ENCODE peak calls at places on chromosomes 4 and X, in seven cellular contexts. V is cardiac muscle cell; Y is CD8-positive, alpha-beta memory T cell; A is AG10803; I is psoas muscle; N is H7; X is GM23248. J is an unnamed sample.

GRCh38 chrX:3244203-3244743 is 102.2 kb downstream of the MXRA5 start:
- DNase-seq in V (no peak), Y (no peak), A (peak; percentile 84), I (no peak), N (no peak), X (peak; percentile 79), J (no peak)

GRCh38 chr4:80306255-80306654 is 29.3 kb upstream of the CFAP299 start:
- DNase-seq in V (no peak), Y (no peak), A (no peak), I (no peak), N (no peak), X (peak; percentile 66), J (no peak)

GRCh38 chr4:3251691-3252479 is 2.9 kb downstream of the MSANTD1 start:
- DNase-seq in V (no peak), Y (no peak), A (no peak), I (peak; percentile 9), N (no peak), X (no peak), J (peak; percentile 5)

GRCh38 chr4:3414421-3415279 is 27.1 kb upstream of the HGFAC start:
- DNase-seq in V (no peak), Y (no peak), A (no peak), I (no peak), N (peak; percentile 51), X (no peak), J (no peak)

GRCh38 chr4:1080961-1081688 is 32.2 kb downstream of the RNF212 start:
- DNase-seq in V (no peak), Y (no peak), A (peak; percentile 21), I (no peak), N (peak; percentile 71), X (peak; percentile 81), J (no peak)

GRCh38 chr4:335515-335914 is 2.1 kb upstream of the ZNF141 start:
- DNase-seq in V (no peak), Y (no peak), A (no peak), I (no peak), N (no peak), X (no peak), J (no peak)

GRCh38 chr4:24273148-24273547 is 311.2 kb downstream of the DHX15 start:
- DNase-seq in V (no peak), Y (no peak), A (no peak), I (no peak), N (no peak), X (no peak), J (no peak)

GRCh38 chrX:115147220-115147619 is 42.0 kb upstream of the RBMXL3 start:
- DNase-seq in V (no peak), Y (no peak), A (peak; percentile 33), I (no peak), N (peak; percentile 3), X (peak; percentile 35), J (peak; percentile 34)

GRCh38 chr4:186725422-186726149 is 1.9 kb upstream of the FAT1 start:
- DNase-seq in V (peak; percentile 79), Y (no peak), A (peak; percentile 86), I (peak; percentile 65), N (peak; percentile 85), X (peak; percentile 93), J (peak; percentile 86)

GRCh38 chrX:45756562-45756961 is 555.9 kb upstream of the DIPK2B start:
- DNase-seq in V (no peak), Y (peak; percentile 6), A (no peak), I (no peak), N (no peak), X (no peak), J (no peak)

GRCh38 chr4:165439981-165440380 is 61.2 kb downstream of the CPE start:
- DNase-seq in V (no peak), Y (no peak), A (no peak), I (no peak), N (no peak), X (no peak), J (no peak)

GRCh38 chr4:13642576-13642975 is 15.1 kb upstream of the BOD1L1 start:
- DNase-seq in V (no peak), Y (no peak), A (peak; percentile 37), I (no peak), N (no peak), X (peak; percentile 22), J (no peak)

GRCh38 chr4:101074326-101074725 is 273.0 kb downstream of the PPP3CA start:
- DNase-seq in V (no peak), Y (no peak), A (peak; percentile 48), I (no peak), N (no peak), X (no peak), J (no peak)

GRCh38 chr4:168822481-168822880 is 187.6 kb downstream of the CBR4 start:
- DNase-seq in V (no peak), Y (no peak), A (no peak), I (no peak), N (no peak), X (no peak), J (peak; percentile 77)

GRCh38 chr4:66629927-66630326 is 915.4 kb downstream of the CENPC start:
- DNase-seq in V (no peak), Y (no peak), A (no peak), I (no peak), N (no peak), X (no peak), J (no peak)

GRCh38 chr4:84582302-84582987 is 482 bp upstream of the CDS1 start:
- DNase-seq in V (peak; percentile 98), Y (peak; percentile 81), A (peak; percentile 24), I (peak; percentile 70), N (peak; percentile 97), X (peak; percentile 67), J (peak; percentile 90)

GRCh38 chrX:104370089-104370488 is 115.4 kb upstream of the ESX1 start:
- DNase-seq in V (peak; percentile 10), Y (no peak), A (peak; percentile 0), I (no peak), N (peak; percentile 38), X (peak; percentile 2), J (no peak)

GRCh38 chr4:5998333-5998936 is 19.8 kb downstream of the C4orf50 start:
- DNase-seq in V (peak; percentile 80), Y (peak; percentile 24), A (peak; percentile 59), I (peak; percentile 25), N (peak; percentile 90), X (peak; percentile 72), J (peak; percentile 49)

GRCh38 chr4:147546341-147546740 is 65.4 kb downstream of the EDNRA start:
- DNase-seq in V (no peak), Y (no peak), A (peak; percentile 84), I (no peak), N (no peak), X (peak; percentile 93), J (no peak)

GRCh38 chr4:6229095-6229494 is 28.7 kb upstream of the JAKMIP1 start:
- DNase-seq in V (no peak), Y (no peak), A (no peak), I (no peak), N (peak; percentile 43), X (no peak), J (no peak)

DNA sequence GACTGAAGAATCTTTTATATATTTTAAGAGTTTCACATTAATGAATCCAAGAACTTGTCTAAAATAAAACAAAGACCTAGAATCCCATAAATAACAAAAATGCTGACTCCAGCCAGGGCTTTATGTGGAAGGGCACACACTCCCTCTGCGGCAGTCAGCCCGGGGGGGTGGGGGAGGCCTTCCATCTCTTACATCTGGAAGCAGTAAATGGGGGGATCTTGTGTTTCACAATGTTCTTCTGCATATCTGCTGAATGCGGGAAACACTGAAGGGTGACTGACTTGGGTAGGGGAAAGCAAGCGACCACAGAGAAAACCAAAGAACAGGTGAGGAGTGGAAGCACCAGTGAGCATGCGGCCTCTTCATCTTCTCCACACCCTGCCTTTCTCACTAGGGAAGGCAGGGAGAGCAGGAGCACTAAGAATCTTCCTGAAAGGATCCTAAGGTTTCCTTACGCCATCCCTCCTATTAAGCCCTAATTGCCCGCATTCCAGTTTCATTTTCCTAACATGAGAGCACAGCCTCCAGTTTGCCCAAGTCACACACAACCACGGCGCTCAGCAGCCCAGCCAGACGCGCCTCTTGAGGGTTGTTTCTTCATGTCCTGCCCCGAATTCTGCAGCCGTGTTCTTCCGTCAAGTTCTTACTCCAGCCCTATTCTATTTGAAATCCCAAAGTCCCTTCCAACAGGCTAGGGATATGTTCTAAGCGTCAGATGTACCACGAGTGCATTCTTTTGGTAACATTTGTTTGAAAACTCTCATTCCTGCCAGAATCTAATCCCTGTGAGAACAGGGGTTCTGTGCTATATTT is 23.4 kb downstream of the ACSL1 start:
- DNase-seq in V (no peak), Y (no peak), A (peak; percentile 55), I (no peak), N (no peak), X (peak; percentile 42), J (no peak)
- H3K4me3 ChIP-seq in V (no peak overlapping the region), Y (no peak overlapping the region), A (no peak overlapping the region), I (peak overlapping the region; percentile 71), N (no peak overlapping the region), X (peak overlapping the region; percentile 34), J (no peak overlapping the region)

GRCh38 chr4:38523524-38524448 is 140.2 kb upstream of the KLF3 start:
- DNase-seq in V (no peak), Y (peak; percentile 54), A (no peak), I (no peak), N (no peak), X (no peak), J (no peak)
- H3K4me3 ChIP-seq in V (no peak overlapping the region), Y (peak overlapping the region; percentile 18), A (no peak overlapping the region), I (no peak overlapping the region), N (no peak overlapping the region), X (no peak overlapping the region), J (no peak overlapping the region)

GRCh38 chr4:152585036-152585439 is 49.1 kb upstream of the FBXW7 start:
- DNase-seq in V (no peak), Y (no peak), A (no peak), I (no peak), N (no peak), X (no peak), J (no peak)
- H3K4me3 ChIP-seq in V (no peak overlapping the region), Y (no peak overlapping the region), A (no peak overlapping the region), I (no peak overlapping the region), N (no peak overlapping the region), X (no peak overlapping the region), J (no peak overlapping the region)

GRCh38 chrX:139206914-139207313 is 323.6 kb upstream of the F9 start:
- DNase-seq in V (no peak), Y (no peak), A (no peak), I (no peak), N (no peak), X (no peak), J (no peak)

GRCh38 chrX:139202742-139203410 is 327.7 kb upstream of the F9 start:
- DNase-seq in V (no peak), Y (no peak), A (no peak), I (no peak), N (peak; percentile 78), X (peak; percentile 21), J (no peak)

GRCh38 chrX:139203681-139204575 is 326.6 kb upstream of the F9 start:
- DNase-seq in V (peak; percentile 44), Y (no peak), A (peak; percentile 27), I (peak; percentile 21), N (peak; percentile 69), X (peak; percentile 59), J (peak; percentile 58)

GRCh38 chrX:139204903-139205667 is 325.5 kb upstream of the F9 start:
- DNase-seq in V (peak; percentile 47), Y (no peak), A (peak; percentile 30), I (peak; percentile 58), N (peak; percentile 89), X (peak; percentile 63), J (peak; percentile 47)

GRCh38 chrX:139204576-139204902 is 326.0 kb upstream of the F9 start:
- DNase-seq in V (peak; percentile 17), Y (no peak), A (no peak), I (no peak), N (no peak), X (no peak), J (no peak)
- H3K4me3 ChIP-seq in V (peak overlapping the region; percentile 59), Y (no peak overlapping the region), A (peak overlapping the region; percentile 65), I (peak overlapping the region; percentile 69), N (peak overlapping the region; percentile 66), X (peak overlapping the region; percentile 76), J (peak overlapping the region; percentile 33)

J was measured in HAP-1.